ENCODE peak calls at places on chromosomes 1 and 21, in eight cellular contexts. E, V, P, O, U, K, S and R are unnamed samples.

GRCh38 chr1:20376880-20377494 is 86.3 kb downstream of the VWA5B1 start:
- DNase-seq in S (peak; percentile 63), U (peak; percentile 93), V (peak; percentile 71), E (peak; percentile 28), P (peak; percentile 52), K (peak; percentile 33), O (peak; percentile 17), R (peak; percentile 28)

GRCh38 chr1:119653839-119654170 is 5.7 kb upstream of the ZNF697 start:
- DNase-seq in V (no peak), U (no peak), K (peak; percentile 15), P (peak; percentile 57), O (no peak), S (no peak), E (no peak), R (peak; percentile 85)

GRCh38 chr1:169586395-169587255 is at the start of gene F5:
- DNase-seq in V (peak; percentile 85), O (peak; percentile 39), E (peak; percentile 32), S (peak; percentile 81), U (peak; percentile 94), P (peak; percentile 54), K (peak; percentile 52), R (peak; percentile 61)

GRCh38 chr21:16509466-16509865 is 779.7 kb downstream of the USP25 start:
- DNase-seq in U (no peak), S (no peak), O (no peak), E (no peak), K (peak; percentile 72), V (no peak), P (peak; percentile 96), R (peak; percentile 83)

GRCh38 chr21:35138665-35139381 is 89.7 kb upstream of the RUNX1 start:
- DNase-seq in E (no peak), K (peak; percentile 96), O (no peak), U (no peak), V (no peak), S (no peak), P (peak; percentile 45), R (peak; percentile 37)

GRCh38 chr1:4557949-4558348 is 96.5 kb upstream of the AJAP1 start:
- DNase-seq in U (no peak), O (no peak), S (no peak), P (no peak), E (no peak), V (no peak), K (no peak), R (no peak)

GRCh38 chr1:15289251-15289651 is 42.2 kb downstream of the FHAD1 start:
- DNase-seq in K (no peak), V (no peak), S (no peak), O (no peak), P (no peak), U (peak; percentile 34), E (no peak), R (no peak)

GRCh38 chr1:89598450-89599331 is 34.2 kb upstream of the LRRC8C start:
- DNase-seq in U (no peak), S (no peak), V (peak; percentile 18), K (peak; percentile 46), E (peak; percentile 25), O (no peak), P (peak; percentile 53), R (peak; percentile 34)

GRCh38 chr1:3351300-3352083 is 103.0 kb upstream of the ARHGEF16 start:
- DNase-seq in K (no peak), S (no peak), V (peak; percentile 44), P (no peak), U (no peak), E (no peak), O (no peak), R (no peak)

GRCh38 chr1:41856361-41857285 is 62.1 kb downstream of the HIVEP3 start:
- DNase-seq in S (peak; percentile 38), P (peak; percentile 44), K (peak; percentile 69), E (no peak), U (no peak), O (peak; percentile 16), V (no peak), R (peak; percentile 82)

GRCh38 chr21:30194701-30195299 is 21.1 kb downstream of the CLDN8 start:
- DNase-seq in P (peak; percentile 57), U (peak; percentile 54), E (no peak), V (peak; percentile 74), O (no peak), S (peak; percentile 42), K (peak; percentile 18), R (peak; percentile 6)

GRCh38 chr1:230621290-230622022 is 20.8 kb upstream of the COG2 start:
- DNase-seq in K (no peak), O (no peak), U (no peak), V (no peak), S (no peak), P (no peak), E (no peak), R (no peak)

GRCh38 chr1:59985901-59986735 is 59.5 kb upstream of the CYP2J2 start:
- DNase-seq in K (peak; percentile 61), V (peak; percentile 31), O (no peak), P (peak; percentile 71), U (no peak), E (no peak), S (no peak), R (peak; percentile 51)

GRCh38 chr1:208834346-208835081 is 590.3 kb upstream of the PLXNA2 start:
- DNase-seq in U (no peak), K (peak; percentile 19), S (no peak), V (peak; percentile 44), E (no peak), O (no peak), P (no peak), R (peak; percentile 64)

GRCh38 chr1:31936966-31937299 is 1.2 kb downstream of the PTP4A2 start:
- DNase-seq in E (no peak), P (no peak), O (no peak), K (no peak), V (no peak), U (no peak), S (no peak), R (no peak)

GRCh38 chr1:31938184-31938975 is at the start of gene PTP4A2:
- DNase-seq in O (peak; percentile 79), K (peak; percentile 94), U (peak; percentile 99), E (peak; percentile 92), V (peak; percentile 97), S (peak; percentile 96), P (peak; percentile 93), R (peak; percentile 94)

GRCh38 chr1:31936278-31936965 is 1.7 kb downstream of the PTP4A2 start:
- DNase-seq in K (no peak), P (peak; percentile 32), E (no peak), S (no peak), O (no peak), U (no peak), V (no peak), R (peak; percentile 17)

GRCh38 chr1:31937300-31938183 is 626 bp downstream of the PTP4A2 start:
- DNase-seq in O (peak; percentile 61), U (peak; percentile 81), V (peak; percentile 82), E (no peak), P (peak; percentile 42), S (peak; percentile 80), K (peak; percentile 69), R (peak; percentile 73)

DNA sequence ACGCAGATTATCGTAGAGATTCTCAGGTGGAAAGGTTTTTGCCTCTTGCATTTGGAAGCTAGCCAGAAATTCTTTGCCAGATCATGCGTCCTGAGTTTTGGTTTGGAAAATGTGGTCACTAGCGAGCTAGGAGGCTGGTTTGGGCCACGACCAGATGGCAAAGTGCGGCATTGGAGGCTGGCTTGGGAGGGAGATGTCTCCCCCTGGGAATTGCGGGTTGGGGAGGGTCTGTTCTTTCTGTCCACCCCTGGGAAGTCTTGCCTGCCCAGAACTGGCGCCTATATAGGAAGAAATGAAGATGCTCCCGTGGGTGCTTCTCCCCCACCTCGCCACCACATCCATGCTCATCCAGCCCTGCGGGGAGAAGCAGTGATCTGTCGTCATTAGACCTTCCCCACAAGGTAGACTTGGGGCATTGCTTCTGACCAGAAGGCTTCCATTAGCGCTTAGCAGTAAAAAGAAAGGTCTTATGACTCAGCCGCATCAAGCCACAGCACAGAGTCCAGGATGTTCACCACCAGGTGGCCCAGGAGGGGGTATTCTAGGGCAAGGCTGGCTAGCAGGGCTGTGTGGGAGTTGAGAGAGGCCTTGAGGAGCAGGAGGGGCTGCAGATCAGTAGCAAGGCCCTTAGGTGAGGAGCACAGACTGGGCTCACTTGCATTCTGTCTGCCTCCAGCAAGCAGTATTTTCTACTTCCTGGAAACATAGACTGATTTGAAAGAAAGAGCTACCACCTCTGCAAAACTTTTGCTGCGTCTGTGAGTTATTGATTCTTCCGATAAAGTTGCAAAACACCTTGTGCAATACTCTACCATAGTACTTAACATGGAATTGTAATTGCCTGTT is 1.5 kb upstream of the PTP4A2 start:
- DNase-seq in E (no peak), P (peak; percentile 92), O (peak; percentile 48), S (peak; percentile 61), U (peak; percentile 84), V (peak; percentile 20), K (peak; percentile 92), R (peak; percentile 66)
- TF ChIP-seq CTCF in E (no peak), P (peak; percentile 66), O (no peak), S (no peak), U (peak; percentile 69), V (no peak), K (peak; percentile 66), R (peak; percentile 56)

DNA sequence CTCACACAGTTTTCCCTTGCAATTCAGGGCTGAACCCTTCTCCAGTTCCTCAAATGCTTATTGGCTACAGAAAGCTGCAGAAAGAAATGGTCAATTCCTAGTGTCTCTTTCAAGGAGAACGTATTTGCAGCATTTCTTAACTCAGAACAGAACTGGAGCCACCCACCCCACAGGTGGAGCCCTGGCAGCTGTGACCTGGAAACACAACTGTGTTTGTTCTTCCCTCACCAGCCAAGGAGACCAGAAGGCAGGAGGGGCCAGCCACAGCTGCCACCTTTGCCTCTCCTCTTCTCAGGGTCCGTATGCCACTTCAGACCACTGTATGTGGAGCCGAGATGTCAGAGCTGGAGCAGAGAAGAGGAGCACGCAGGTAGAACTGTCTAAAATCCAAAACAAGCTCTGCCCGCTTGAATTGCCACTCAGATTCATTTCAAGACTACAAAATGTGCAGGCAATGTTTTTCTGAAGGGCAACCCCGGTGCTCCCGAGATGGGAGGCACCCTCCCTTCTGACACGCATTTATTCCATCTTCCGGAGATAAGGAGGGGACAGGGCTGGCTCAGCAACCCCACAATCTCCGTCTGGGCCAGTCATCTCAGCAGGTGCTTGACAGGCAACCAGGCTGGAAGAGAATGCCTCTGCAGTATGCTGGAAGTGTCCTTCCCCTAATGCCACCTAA is 16.7 kb downstream of the CD247 start:
- DNase-seq in E (no peak), S (no peak), U (no peak), V (no peak), O (no peak), P (no peak), K (no peak), R (no peak)
- H3K4me3 ChIP-seq in E (no peak overlapping the region), S (no peak overlapping the region), U (no peak overlapping the region), V (no peak overlapping the region), O (no peak overlapping the region), P (no peak overlapping the region), K (no peak overlapping the region), R (no peak overlapping the region)

GRCh38 chr1:212284744-212285684 is at the start of gene PPP2R5A:
- DNase-seq in E (peak; percentile 93), V (peak; percentile 100), P (peak; percentile 98), U (peak; percentile 99), K (peak; percentile 100), O (peak; percentile 96), S (peak; percentile 99), R (peak; percentile 100)
- TF ChIP-seq CTCF in E (peak; percentile 54), V (peak; percentile 55), P (no peak), U (peak; percentile 65), K (no peak), O (peak; percentile 28), S (no peak), R (peak; percentile 26)

DNA sequence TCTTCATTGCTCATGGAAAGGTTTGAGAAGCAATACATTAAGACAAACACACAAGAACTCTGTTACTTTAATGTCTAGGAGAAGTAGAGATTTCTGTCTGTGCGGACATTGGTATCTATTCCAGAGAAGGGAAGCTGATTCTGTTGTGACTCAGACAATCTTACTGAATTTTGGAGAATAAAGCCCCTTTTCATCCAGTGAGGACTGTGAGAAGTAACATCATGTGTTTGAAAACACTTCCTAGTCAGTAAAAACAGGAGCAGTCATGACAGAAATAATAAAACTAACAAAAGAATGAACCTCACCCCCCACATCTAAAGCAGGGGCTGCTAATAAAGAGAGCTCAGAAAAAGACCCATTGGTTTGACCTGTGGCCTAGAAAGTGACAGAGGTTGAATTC is 46.6 kb downstream of the NEK7 start:
- DNase-seq in K (peak; percentile 21), U (no peak), E (no peak), V (no peak), P (no peak), O (no peak), S (no peak), R (no peak)
- H3K4me3 ChIP-seq in K (no peak overlapping the region), U (no peak overlapping the region), E (no peak overlapping the region), V (no peak overlapping the region), P (no peak overlapping the region), O (no peak overlapping the region), S (no peak overlapping the region), R (no peak overlapping the region)